ENCODE peak calls at places on chromosomes 11 and 22, in ten cellular contexts. G is effector memory CD4-positive, alpha-beta T cell; W is tibial nerve; F is uterus; I is suprapubic skin; M is PC-3; L is pancreas; V is SJSA1; Y is CD4-positive, alpha-beta memory T cell; C is GM23248. N is an unnamed sample. For H3K4me1 and H3K9me3, the result is how much of the 10 kb centered on the place peaks cover.

GRCh38 chr11:64088159-64089026 is 52.7 kb downstream of the FLRT1 start:
- DNase-seq in G (no peak), W (no peak), F (no peak), I (no peak), M (peak), L (no peak), V (no peak), Y (no peak), C (no peak), N (peak)

GRCh38 chr22:47784991-47785390 is 1022.5 kb downstream of the TBC1D22A start:
- DNase-seq in G (no peak), W (no peak), F (no peak), I (peak), M (no peak), L (no peak), V (no peak), Y (no peak), C (no peak), N (no peak)

GRCh38 chr11:9765320-9766101 is 101.6 kb downstream of the SWAP70 start:
- DNase-seq in G (no peak), W (peak), F (peak), I (no peak), M (no peak), L (peak), V (peak), Y (no peak), C (peak), N (no peak)

GRCh38 chr22:32325416-32325801 is 32.3 kb upstream of the RFPL3 start:
- DNase-seq in G (no peak), W (no peak), F (no peak), I (no peak), M (no peak), L (no peak), V (no peak), Y (no peak), C (no peak), N (no peak)

GRCh38 chr11:74134661-74135515 is 35.9 kb downstream of the C2CD3 start:
- DNase-seq in G (no peak), W (no peak), F (no peak), I (no peak), M (no peak), L (no peak), V (no peak), Y (no peak), C (no peak), N (no peak)

GRCh38 chr11:44528103-44528502 is 37.4 kb upstream of the CD82 start:
- DNase-seq in G (no peak), W (no peak), F (no peak), I (no peak), M (no peak), L (no peak), V (no peak), Y (no peak), C (peak), N (peak)

GRCh38 chr22:22818861-22819855 is 68.5 kb upstream of the IGLL5 start:
- DNase-seq in G (no peak), W (no peak), F (no peak), I (no peak), M (no peak), L (no peak), V (no peak), Y (peak), C (no peak), N (peak)

GRCh38 chr11:85316967-85317366 is 310.2 kb downstream of the DLG2 start:
- DNase-seq in G (no peak), W (no peak), F (no peak), I (no peak), M (no peak), L (no peak), V (no peak), Y (no peak), C (no peak), N (peak)

GRCh38 chr11:86736303-86737143 is 63.8 kb upstream of the PRSS23 start:
- DNase-seq in G (no peak), W (no peak), F (no peak), I (no peak), M (peak), L (no peak), V (no peak), Y (no peak), C (no peak), N (no peak)

GRCh38 chr11:112786886-112787530 is 174.2 kb upstream of the NCAM1 start:
- DNase-seq in G (no peak), W (no peak), F (no peak), I (no peak), M (no peak), L (no peak), V (no peak), Y (no peak), C (no peak), N (no peak)

GRCh38 chr22:19039796-19040580 is 82.2 kb downstream of the DGCR2 start:
- DNase-seq in G (no peak), W (no peak), F (no peak), I (no peak), M (no peak), L (no peak), V (no peak), Y (no peak), C (no peak), N (no peak)

DNA sequence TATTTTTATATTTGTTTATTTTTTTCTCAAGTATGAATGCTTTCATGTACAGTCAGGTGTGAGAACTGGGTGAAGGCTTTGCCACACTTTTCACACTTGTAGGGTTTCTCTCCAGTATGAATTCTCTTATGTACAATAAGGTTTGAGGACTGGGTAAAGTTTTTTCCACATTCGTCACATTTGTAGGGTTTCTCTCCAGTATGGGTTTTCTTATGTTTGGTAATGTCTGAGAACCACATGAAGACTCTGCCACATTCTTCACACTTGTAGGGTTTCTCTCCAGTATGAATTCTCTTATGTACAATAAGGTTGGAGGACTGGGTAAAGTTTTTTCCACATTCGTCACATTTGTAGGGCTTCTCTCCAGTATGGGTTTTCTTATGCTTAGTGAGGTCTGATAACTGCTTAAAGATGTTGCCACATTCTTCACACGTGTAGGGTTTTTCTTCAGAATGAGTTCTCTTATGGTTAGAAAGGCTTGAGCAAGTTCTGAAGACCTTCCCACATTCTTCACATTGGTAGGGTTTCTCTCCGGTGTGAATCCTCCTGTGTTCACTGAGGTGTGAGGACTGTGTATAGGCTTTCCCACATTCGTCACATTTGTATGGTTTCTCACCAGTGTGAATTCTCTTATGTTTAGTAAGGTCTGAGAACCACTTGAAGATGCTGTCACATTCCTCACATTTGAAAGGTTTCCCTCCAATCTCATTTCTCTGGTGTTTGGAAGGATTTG is 19.7 kb downstream of the ZNF195 start:
- DNase-seq in G (no peak), W (no peak), F (no peak), I (no peak), M (no peak), L (no peak), V (no peak), Y (no peak), C (no peak), N (no peak)
- H3K4me1 ChIP-seq in G (under half), W (under half), F (under half), I (under half), M (under half), L (under half), V (under half), Y (under half), C (under half), N (under half)

GRCh38 chr11:75598900-75599299 is 36.8 kb downstream of the SERPINH1 start:
- DNase-seq in G (no peak), W (no peak), F (no peak), I (no peak), M (no peak), L (no peak), V (no peak), Y (no peak), C (no peak), N (no peak)
- H3K9me3 ChIP-seq in G (under half), W (under half), F (under half), I (under half), M (under half), L (under half), V (under half), Y (under half), C (under half), N (under half)

DNA sequence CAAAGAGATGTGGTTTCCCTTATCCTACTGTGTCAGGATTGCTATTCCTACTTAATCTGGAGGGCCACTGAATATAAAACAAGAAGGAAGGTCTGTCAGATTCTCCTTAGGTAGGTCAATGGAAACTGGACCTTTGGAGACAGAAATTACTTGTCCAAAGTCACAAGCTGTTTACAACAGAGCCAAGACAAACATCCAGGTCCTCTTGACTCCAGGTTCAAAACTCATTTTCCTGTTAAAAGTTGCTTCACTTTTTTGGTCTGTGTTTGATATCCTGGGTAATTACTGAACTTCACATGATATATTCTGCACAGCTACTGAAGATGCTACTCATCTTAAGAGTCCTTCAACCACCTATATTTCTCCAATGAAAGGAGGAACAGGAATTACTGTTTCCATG is 81.2 kb upstream of the ARHGAP32 start:
- DNase-seq in G (no peak), W (no peak), F (no peak), I (no peak), M (no peak), L (no peak), V (no peak), Y (no peak), C (no peak), N (no peak)
- H3K4me1 ChIP-seq in G (under half), W (under half), F (under half), I (under half), M (under half), L (under half), V (under half), Y (under half), C (under half), N (under half)

DNA sequence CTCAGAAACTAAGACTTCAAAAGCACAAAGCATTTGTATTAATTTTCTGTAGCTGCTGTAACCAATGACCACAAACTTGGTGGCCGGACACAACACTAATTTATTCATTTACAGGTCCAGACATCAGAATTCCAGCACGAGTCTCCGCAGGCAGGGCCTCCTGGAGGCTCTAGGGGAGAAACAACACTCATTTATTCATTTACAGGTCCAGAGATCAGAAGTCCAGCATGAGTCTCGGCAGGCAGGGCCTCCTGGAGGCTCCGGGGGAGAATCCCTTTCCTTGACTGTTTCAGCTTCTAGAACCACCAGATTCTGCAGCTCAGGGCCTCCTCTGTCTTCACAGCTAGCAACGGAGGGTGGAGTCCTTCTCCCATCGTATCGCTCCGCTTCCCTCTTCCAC is 465.3 kb downstream of the BRD1 start:
- DNase-seq in G (no peak), W (no peak), F (no peak), I (no peak), M (no peak), L (no peak), V (no peak), Y (no peak), C (no peak), N (no peak)
- H3K9me3 ChIP-seq in G (under half), W (under half), F (under half), I (under half), M (under half), L (under half), V (under half), Y (under half), C (under half), N (under half)